ENCODE peak calls at places on chromosomes 3 and 15, in four cellular contexts. One of them, this sample, is unnamed.

GRCh38 chr3:169813757-169814517 is 1.2 kb upstream of the LRRC34 start:
- DNase-seq in mucosa of descending colon: peak
- DNase-seq in B cell: peak
- DNase-seq in AG04450: no peak
- DNase-seq in this sample: no peak

GRCh38 chr3:129387492-129387891 is 40.9 kb downstream of the EFCAB12 start:
- DNase-seq in mucosa of descending colon: no peak
- DNase-seq in B cell: no peak
- DNase-seq in AG04450: no peak
- DNase-seq in this sample: no peak

GRCh38 chr3:196493292-196493691 is 10.3 kb downstream of the RNF168 start:
- DNase-seq in mucosa of descending colon: no peak
- DNase-seq in B cell: no peak
- DNase-seq in AG04450: no peak
- DNase-seq in this sample: no peak

GRCh38 chr3:127849368-127849767 is 27.1 kb upstream of the MGLL start:
- DNase-seq in mucosa of descending colon: no peak
- DNase-seq in B cell: no peak
- DNase-seq in AG04450: no peak
- DNase-seq in this sample: no peak

GRCh38 chr15:42348083-42348482 is 11.2 kb upstream of the CAPN3 start:
- DNase-seq in mucosa of descending colon: no peak
- DNase-seq in B cell: no peak
- DNase-seq in AG04450: no peak
- DNase-seq in this sample: no peak

GRCh38 chr15:78850926-78851600 is 21.6 kb upstream of the MORF4L1 start:
- DNase-seq in mucosa of descending colon: no peak
- DNase-seq in B cell: peak
- DNase-seq in AG04450: no peak
- DNase-seq in this sample: peak

GRCh38 chr3:11282250-11283125 is 10.3 kb downstream of the ATG7 start:
- DNase-seq in mucosa of descending colon: peak
- DNase-seq in B cell: no peak
- DNase-seq in AG04450: no peak
- DNase-seq in this sample: no peak

GRCh38 chr3:66860771-66861170 is 137.3 kb upstream of the KBTBD8 start:
- DNase-seq in mucosa of descending colon: no peak
- DNase-seq in B cell: no peak
- DNase-seq in AG04450: no peak
- DNase-seq in this sample: no peak

GRCh38 chr15:34155859-34156258 is 54.0 kb downstream of the PGBD4 start:
- DNase-seq in mucosa of descending colon: no peak
- DNase-seq in B cell: no peak
- DNase-seq in AG04450: no peak
- DNase-seq in this sample: no peak

GRCh38 chr3:51137715-51138114 is 247.4 kb upstream of the MANF start:
- DNase-seq in mucosa of descending colon: no peak
- DNase-seq in B cell: no peak
- DNase-seq in AG04450: no peak
- DNase-seq in this sample: no peak

GRCh38 chr3:186044973-186045372 is 63.9 kb downstream of the ETV5 start:
- DNase-seq in mucosa of descending colon: no peak
- DNase-seq in B cell: no peak
- DNase-seq in AG04450: peak
- DNase-seq in this sample: peak

GRCh38 chr3:7760718-7761117 is 740.9 kb upstream of the LMCD1 start:
- DNase-seq in mucosa of descending colon: no peak
- DNase-seq in B cell: no peak
- DNase-seq in AG04450: no peak
- DNase-seq in this sample: no peak

GRCh38 chr3:179716811-179717210 is 64.0 kb downstream of the USP13 start:
- DNase-seq in mucosa of descending colon: no peak
- DNase-seq in B cell: no peak
- DNase-seq in AG04450: peak
- DNase-seq in this sample: no peak

GRCh38 chr15:73756390-73756789 is 3.2 kb upstream of the INSYN1 start:
- DNase-seq in mucosa of descending colon: no peak
- DNase-seq in B cell: no peak
- DNase-seq in AG04450: no peak
- DNase-seq in this sample: no peak

GRCh38 chr3:26347150-26347549 is 275.4 kb upstream of the LRRC3B start:
- DNase-seq in mucosa of descending colon: no peak
- DNase-seq in B cell: no peak
- DNase-seq in AG04450: no peak
- DNase-seq in this sample: no peak

GRCh38 chr3:53320697-53321096 is 26.6 kb downstream of the DCP1A start:
- DNase-seq in mucosa of descending colon: no peak
- DNase-seq in B cell: no peak
- DNase-seq in AG04450: no peak
- DNase-seq in this sample: no peak

GRCh38 chr15:80966431-80967197 is 23.0 kb downstream of the MESD start:
- DNase-seq in mucosa of descending colon: no peak
- DNase-seq in B cell: no peak
- DNase-seq in AG04450: no peak
- DNase-seq in this sample: no peak

GRCh38 chr15:64092864-64093626 is 593 bp downstream of the CIAO2A start:
- DNase-seq in mucosa of descending colon: peak
- DNase-seq in B cell: no peak
- DNase-seq in AG04450: no peak
- DNase-seq in this sample: no peak
- TF ChIP-seq CTCF in mucosa of descending colon: no peak
- TF ChIP-seq CTCF in B cell: no peak
- TF ChIP-seq CTCF in AG04450: no peak
- TF ChIP-seq CTCF in this sample: peak

DNA sequence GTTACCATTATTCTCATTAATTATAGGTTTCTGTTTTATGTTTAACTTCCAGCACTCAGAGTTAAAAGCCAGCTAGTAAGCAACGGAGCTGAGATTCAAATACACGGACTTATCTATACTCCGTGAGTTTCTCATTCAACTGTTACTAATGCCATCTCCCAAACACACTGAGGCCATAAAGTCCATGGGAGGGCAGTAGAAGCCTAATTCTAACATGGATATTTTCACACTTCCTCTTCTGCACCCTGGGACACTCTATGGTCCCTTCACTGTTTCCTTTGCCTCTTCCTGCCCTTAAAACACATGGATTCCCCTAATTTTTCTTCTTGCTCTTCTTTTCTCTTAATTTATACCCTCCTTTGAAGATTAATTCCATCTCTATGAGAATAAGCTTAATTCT is 245.0 kb downstream of the KLF13 start:
- DNase-seq in mucosa of descending colon: peak
- DNase-seq in B cell: no peak
- DNase-seq in AG04450: no peak
- DNase-seq in this sample: no peak
- TF ChIP-seq CTCF in mucosa of descending colon: no peak
- TF ChIP-seq CTCF in B cell: no peak
- TF ChIP-seq CTCF in AG04450: peak
- TF ChIP-seq CTCF in this sample: no peak

DNA sequence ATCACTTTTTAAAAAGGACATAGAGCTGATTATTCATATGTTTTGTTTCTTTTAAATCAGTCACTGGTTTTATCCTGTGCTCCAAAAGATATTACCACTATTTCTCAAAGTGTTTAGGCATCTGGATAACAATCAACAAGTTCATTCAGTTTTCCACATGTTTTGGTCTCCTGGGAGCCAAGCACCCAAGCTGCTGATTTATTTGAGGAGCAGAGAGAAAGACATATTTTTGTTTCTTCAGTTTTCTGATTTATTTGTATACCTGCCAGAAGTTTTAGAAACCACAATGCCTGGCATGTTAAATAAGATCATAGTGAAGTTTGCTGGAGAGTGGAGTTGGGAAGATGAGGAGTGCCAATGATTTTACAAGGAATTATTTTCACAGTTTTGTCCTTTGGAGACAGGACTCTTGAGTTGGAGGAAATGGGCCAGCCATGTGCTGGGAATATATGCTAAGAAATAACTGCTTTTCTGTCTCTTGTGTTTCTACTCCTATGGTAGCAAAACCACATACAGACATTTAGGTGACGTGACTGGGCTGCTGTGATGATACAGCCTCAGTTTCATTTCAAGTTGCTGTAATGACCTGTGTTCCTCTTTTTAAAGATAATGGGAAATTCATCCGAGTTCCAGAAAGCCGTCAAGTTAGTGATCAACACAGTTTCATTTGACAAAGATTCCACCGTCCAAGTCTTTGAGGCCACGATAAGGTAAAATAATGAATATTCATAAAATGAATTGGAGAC is 11.7 kb downstream of the EDEM1 start:
- DNase-seq in mucosa of descending colon: no peak
- DNase-seq in B cell: no peak
- DNase-seq in AG04450: no peak
- DNase-seq in this sample: no peak
- TF ChIP-seq CTCF in mucosa of descending colon: no peak
- TF ChIP-seq CTCF in B cell: no peak
- TF ChIP-seq CTCF in AG04450: no peak
- TF ChIP-seq CTCF in this sample: no peak

DNA sequence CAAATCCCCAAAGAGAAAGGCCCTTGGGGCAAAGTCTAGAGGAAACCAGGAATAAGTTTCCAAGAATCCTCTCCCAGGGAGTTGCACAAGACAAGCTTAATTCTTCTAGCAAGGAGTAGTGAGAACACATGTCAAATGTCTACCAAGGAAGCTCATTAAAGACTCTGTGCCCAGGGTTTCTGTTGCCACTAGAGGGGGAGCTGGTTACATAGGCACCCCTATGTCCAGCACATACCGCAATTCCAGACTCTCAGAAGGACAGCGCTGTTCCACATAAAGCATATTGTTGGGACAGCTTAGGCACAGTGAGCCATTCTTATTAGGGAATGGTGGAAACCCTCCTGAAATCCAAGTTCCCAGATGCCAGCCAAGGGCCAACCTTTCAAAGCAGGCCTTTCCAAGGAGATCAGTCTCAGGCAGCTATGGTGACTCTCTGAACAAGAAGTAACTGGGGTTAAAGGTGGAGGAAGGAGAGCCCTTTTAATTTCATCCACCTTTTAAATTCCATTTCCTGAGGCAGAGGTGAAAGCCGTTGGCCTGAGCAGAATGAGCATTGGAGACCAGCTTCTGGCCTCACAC is 194.1 kb downstream of the UACA start:
- DNase-seq in mucosa of descending colon: no peak
- DNase-seq in B cell: no peak
- DNase-seq in AG04450: peak
- DNase-seq in this sample: no peak
- TF ChIP-seq CTCF in mucosa of descending colon: no peak
- TF ChIP-seq CTCF in B cell: no peak
- TF ChIP-seq CTCF in AG04450: peak
- TF ChIP-seq CTCF in this sample: peak

GRCh38 chr3:184808021-184808420 is 3.9 kb upstream of the VPS8 start:
- DNase-seq in mucosa of descending colon: no peak
- DNase-seq in B cell: no peak
- DNase-seq in AG04450: no peak
- DNase-seq in this sample: peak
- TF ChIP-seq CTCF in mucosa of descending colon: no peak
- TF ChIP-seq CTCF in B cell: peak
- TF ChIP-seq CTCF in AG04450: peak
- TF ChIP-seq CTCF in this sample: peak

GRCh38 chr3:62332771-62333381 is 40.5 kb downstream of the FEZF2 start:
- DNase-seq in mucosa of descending colon: peak
- DNase-seq in B cell: no peak
- DNase-seq in AG04450: no peak
- DNase-seq in this sample: peak
- TF ChIP-seq CTCF in mucosa of descending colon: no peak
- TF ChIP-seq CTCF in B cell: peak
- TF ChIP-seq CTCF in AG04450: peak
- TF ChIP-seq CTCF in this sample: peak

This sample was measured in neural crest cell.